ENCODE peak calls at places on chromosome 14, in five cellular contexts. S, O, F, K and N are unnamed samples.

GRCh38 chr14:64693766-64694165 is 10.5 kb upstream of the PLEKHG3 start:
- DNase-seq in F (no peak), S (no peak), O (no peak), K (no peak), N (no peak)

GRCh38 chr14:67536087-67536486 is 3.0 kb downstream of the PLEKHH1 start:
- DNase-seq in S (peak), O (no peak), F (no peak), K (no peak), N (no peak)

GRCh38 chr14:103542545-103543088 is 13.6 kb downstream of the TRMT61A start:
- DNase-seq in K (peak), F (no peak), O (no peak), S (peak), N (peak)

GRCh38 chr14:98229676-98230366 is 1042.2 kb downstream of the BCL11B start:
- DNase-seq in F (no peak), O (no peak), S (no peak), K (no peak), N (no peak)

GRCh38 chr14:90428676-90429075 is 31.8 kb downstream of the CALM1 start:
- DNase-seq in O (no peak), K (no peak), S (no peak), F (no peak), N (no peak)

GRCh38 chr14:54369343-54369742 is 27.5 kb upstream of the CDKN3 start:
- DNase-seq in S (no peak), O (no peak), K (no peak), F (no peak), N (no peak)

GRCh38 chr14:65092340-65092739 is 10.0 kb downstream of the MAX start:
- DNase-seq in F (no peak), K (no peak), S (no peak), O (no peak), N (no peak)

GRCh38 chr14:92690171-92691011 is 58.0 kb downstream of the LGMN start:
- DNase-seq in K (peak), O (peak), F (no peak), S (no peak), N (peak)

GRCh38 chr14:21107360-21107781 is 6.5 kb downstream of the TMEM253 start:
- DNase-seq in F (no peak), S (no peak), O (peak), K (no peak), N (no peak)

GRCh38 chr14:79580414-79580813 is 630.9 kb downstream of the DIO2 start:
- DNase-seq in O (no peak), F (no peak), S (no peak), K (no peak), N (no peak)

GRCh38 chr14:50545618-50546017 is 13.2 kb upstream of the MAP4K5 start:
- DNase-seq in S (no peak), K (no peak), F (no peak), O (no peak), N (no peak)

GRCh38 chr14:30330452-30330851 is 228.5 kb upstream of the G2E3 start:
- DNase-seq in S (no peak), F (no peak), O (peak), K (peak), N (no peak)

GRCh38 chr14:76808990-76809389 is 3.7 kb downstream of the ANGEL1 start:
- DNase-seq in S (no peak), O (no peak), K (no peak), F (no peak), N (no peak)

GRCh38 chr14:81519200-81519998 is 14.3 kb downstream of the SEL1L start:
- DNase-seq in F (no peak), S (peak), O (peak), K (no peak), N (no peak)

GRCh38 chr14:71267691-71268090 is 360.4 kb downstream of the PCNX1 start:
- DNase-seq in K (no peak), S (no peak), F (no peak), O (peak), N (no peak)

GRCh38 chr14:78446807-78447206 is 276.6 kb downstream of the NRXN3 start:
- DNase-seq in O (peak), F (no peak), S (no peak), K (no peak), N (no peak)

GRCh38 chr14:104158827-104159798 is 20.7 kb downstream of the KIF26A start:
- DNase-seq in O (no peak), S (no peak), K (no peak), F (no peak), N (no peak)

GRCh38 chr14:96914729-96915128 is 117.5 kb downstream of the VRK1 start:
- DNase-seq in S (no peak), K (no peak), O (no peak), F (no peak), N (no peak)

GRCh38 chr14:104598461-104599273 is 5.9 kb downstream of the TMEM179 start:
- DNase-seq in K (no peak), F (no peak), O (no peak), S (no peak), N (no peak)

GRCh38 chr14:43540948-43541347 is 966.1 kb downstream of the FSCB start:
- DNase-seq in O (no peak), S (no peak), K (no peak), F (no peak), N (no peak)

GRCh38 chr14:71551291-71551955 is 380.8 kb upstream of the RGS6 start:
- DNase-seq in S (no peak), O (peak), K (peak), F (no peak), N (no peak)

GRCh38 chr14:58428011-58428807 is 690 bp downstream of the KIAA0586 start:
- DNase-seq in F (no peak), S (peak), O (peak), K (peak), N (no peak)

GRCh38 chr14:95258156-95258555 is 61.6 kb downstream of the CLMN start:
- DNase-seq in S (no peak), K (no peak), F (no peak), O (no peak), N (no peak)

GRCh38 chr14:20477211-20477876 is 8.1 kb downstream of the PNP start:
- DNase-seq in S (no peak), K (peak), O (peak), F (peak), N (peak)

GRCh38 chr14:32657081-32657480 is 281.6 kb upstream of the NPAS3 start:
- DNase-seq in O (peak), K (peak), F (no peak), S (peak), N (peak)

GRCh38 chr14:56549721-56550120 is 29.9 kb upstream of the TMEM260 start:
- DNase-seq in O (no peak), K (no peak), S (peak), F (no peak), N (no peak)

GRCh38 chr14:32047791-32048190 is 29.3 kb upstream of the ARHGAP5 start:
- DNase-seq in K (no peak), S (no peak), O (peak), F (no peak), N (no peak)

GRCh38 chr14:106317593-106317992 is 791.2 kb downstream of the TMEM121 start:
- DNase-seq in S (no peak), F (no peak), K (no peak), O (no peak), N (no peak)

GRCh38 chr14:96363751-96364336 is 518 bp downstream of the GSKIP start:
- DNase-seq in S (peak), O (peak), K (peak), F (peak), N (peak)

GRCh38 chr14:71711619-71712018 is 220.6 kb upstream of the RGS6 start:
- DNase-seq in F (no peak), K (peak), S (no peak), O (peak), N (no peak)

GRCh38 chr14:90294872-90295271 is 36.9 kb downstream of the NRDE2 start:
- DNase-seq in S (no peak), K (no peak), O (peak), F (no peak), N (no peak)